ENCODE peak calls at places on chromosomes 13 and 19, in four cellular contexts. C is stomach, H is GM12878, F is upper lobe of left lung. Q is an unnamed sample.

GRCh38 chr13:33512880-33513554 is 227.5 kb upstream of the STARD13 start:
- DNase-seq in C (no peak), H (no peak), F (no peak), Q (no peak)

GRCh38 chr13:99501952-99502310 is 659 bp downstream of the TM9SF2 start:
- DNase-seq in C (peak), H (no peak), F (no peak), Q (no peak)

GRCh38 chr13:83232626-83233025 is 649.6 kb downstream of the SLITRK1 start:
- DNase-seq in C (no peak), H (no peak), F (no peak), Q (no peak)

GRCh38 chr13:106629068-106629712 is 61.3 kb upstream of the ARGLU1 start:
- DNase-seq in C (no peak), H (no peak), F (no peak), Q (no peak)

GRCh38 chr13:73268306-73268705 is 209.5 kb downstream of the KLF5 start:
- DNase-seq in C (no peak), H (no peak), F (no peak), Q (no peak)

GRCh38 chr13:38582133-38582532 is 104.7 kb upstream of the FREM2 start:
- DNase-seq in C (no peak), H (no peak), F (no peak), Q (no peak)

GRCh38 chr13:78978381-78978998 is 319.5 kb upstream of the OBI1 start:
- DNase-seq in C (peak), H (peak), F (no peak), Q (no peak)

GRCh38 chr19:48627865-48628314 is 8.6 kb downstream of the SPHK2 start:
- DNase-seq in C (no peak), H (no peak), F (no peak), Q (no peak)

GRCh38 chr19:45200614-45201013 is 22.0 kb downstream of the BLOC1S3 start:
- DNase-seq in C (peak), H (no peak), F (no peak), Q (no peak)

GRCh38 chr13:44423824-44424223 is 50.2 kb downstream of the SERP2 start:
- DNase-seq in C (no peak), H (no peak), F (no peak), Q (no peak)

GRCh38 chr13:21344662-21345176 is 114.4 kb downstream of the ZDHHC20 start:
- DNase-seq in C (no peak), H (no peak), F (no peak), Q (no peak)

GRCh38 chr13:50760751-50761150 is 82.7 kb downstream of the DLEU7 start:
- DNase-seq in C (no peak), H (no peak), F (no peak), Q (no peak)

GRCh38 chr13:37701972-37702371 is 103.4 kb upstream of the POSTN start:
- DNase-seq in C (no peak), H (no peak), F (no peak), Q (no peak)

GRCh38 chr19:2047449-2048103 is 3.5 kb downstream of the MKNK2 start:
- DNase-seq in C (peak), H (no peak), F (peak), Q (no peak)

DNA sequence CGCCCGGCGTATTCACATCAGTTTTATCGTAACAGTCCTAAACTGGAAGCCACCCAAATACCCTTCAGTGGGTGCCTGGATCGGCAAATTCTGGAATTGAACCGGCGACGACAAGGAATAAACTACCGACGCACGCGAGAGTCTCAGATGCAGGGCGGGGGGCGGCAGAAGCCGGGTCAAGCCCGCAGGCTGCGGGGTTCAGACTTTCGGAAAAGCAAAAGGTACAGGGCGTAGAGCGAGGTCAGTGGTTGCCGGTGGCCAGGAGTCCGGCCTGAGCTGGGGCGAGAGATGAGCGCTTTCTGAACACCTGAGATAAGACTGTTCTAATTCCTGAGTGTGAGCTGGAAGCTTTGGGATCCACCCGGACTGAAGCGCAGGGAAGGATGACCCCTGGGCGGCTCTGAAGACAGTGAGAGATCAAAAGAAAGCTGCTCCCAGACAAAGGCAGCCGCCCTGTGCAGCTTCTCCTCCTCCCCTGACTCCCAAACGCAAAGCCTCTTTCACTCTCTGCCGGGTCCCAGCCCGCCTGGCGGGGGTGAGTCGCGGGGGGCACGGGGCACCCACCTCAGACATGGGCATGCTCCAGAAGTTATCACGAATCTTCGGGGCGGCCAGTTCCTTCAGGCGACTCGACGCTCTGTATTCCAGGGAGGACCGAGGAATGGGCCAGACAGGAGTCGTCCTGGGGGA is 26.2 kb upstream of the MIER2 start:
- DNase-seq in C (no peak), H (no peak), F (no peak), Q (no peak)
- TF ChIP-seq POLR2AphosphoS5 in C (no peak), H (no peak), F (no peak), Q (no peak)

DNA sequence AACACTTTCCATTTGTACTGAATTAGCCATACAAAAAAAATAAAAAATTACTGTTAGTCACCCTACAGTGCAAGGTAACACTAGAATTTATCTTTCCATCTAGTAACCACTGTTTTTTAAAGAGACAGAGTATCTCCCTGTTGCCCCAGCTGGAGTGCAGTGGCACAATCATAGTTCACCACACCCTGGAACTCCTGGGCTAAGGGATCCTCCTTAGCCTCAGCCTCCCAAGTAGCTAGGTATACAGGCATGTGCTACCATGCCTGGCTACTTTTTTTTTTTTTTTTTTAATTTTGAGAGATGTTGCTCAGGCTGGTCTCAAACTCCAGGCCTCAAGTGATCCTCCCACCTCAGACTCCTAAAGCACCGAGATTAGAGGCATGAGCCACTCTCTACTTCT is 17.8 kb downstream of the ANKRD10 start:
- DNase-seq in C (no peak), H (no peak), F (no peak), Q (no peak)
- TF ChIP-seq POLR2A in C (no peak), H (no peak), F (no peak), Q (no peak)

DNA sequence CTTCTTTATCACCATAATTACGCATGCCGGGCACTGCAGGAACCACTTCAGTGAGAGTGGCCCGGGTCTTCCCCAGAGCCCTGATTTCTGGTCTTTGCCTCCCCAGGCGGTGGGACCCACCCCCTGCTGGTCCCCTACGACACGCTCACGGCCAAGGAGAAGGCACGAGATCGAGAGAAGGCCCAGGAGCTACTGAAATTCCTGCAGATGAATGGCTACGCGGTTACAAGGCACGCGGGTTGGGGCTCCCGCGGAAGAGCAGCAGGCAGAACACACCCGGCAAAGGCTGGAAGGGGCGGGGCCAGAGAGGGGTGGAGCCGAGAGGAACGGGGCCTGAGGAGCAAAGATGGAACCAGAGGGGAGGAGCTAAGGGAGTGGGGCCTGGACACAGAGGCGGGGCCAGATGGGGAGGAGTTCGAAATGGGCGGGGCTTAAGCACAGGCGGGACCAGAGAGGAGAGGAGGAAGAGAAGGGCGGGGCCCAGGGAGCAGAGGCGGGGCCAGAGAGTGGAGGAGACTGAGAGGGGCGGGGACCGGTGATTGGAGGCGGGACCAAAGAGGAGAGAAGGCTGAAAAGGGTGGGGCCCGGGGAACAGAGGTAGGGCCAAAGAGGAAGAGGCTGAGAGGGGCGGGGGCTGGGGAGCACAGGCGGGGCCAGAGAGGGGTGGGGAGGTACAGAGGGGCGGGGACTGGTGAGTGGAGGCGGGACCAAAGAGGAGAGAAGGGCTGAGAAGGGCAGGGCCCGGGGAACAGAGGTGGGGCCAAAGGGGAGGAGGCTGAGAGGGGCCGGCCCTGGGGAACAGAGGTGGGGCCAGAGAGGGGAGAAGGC is 73.4 kb downstream of the RYR1 start:
- DNase-seq in C (peak), H (peak), F (peak), Q (no peak)
- TF ChIP-seq POLR2AphosphoS5 in C (no peak), H (no peak), F (no peak), Q (no peak)

GRCh38 chr19:49808762-49809154 is 4.3 kb downstream of the FUZ start:
- DNase-seq in C (peak), H (no peak), F (peak), Q (peak)
- TF ChIP-seq POLR2A in C (no peak), H (no peak), F (no peak), Q (peak)

DNA sequence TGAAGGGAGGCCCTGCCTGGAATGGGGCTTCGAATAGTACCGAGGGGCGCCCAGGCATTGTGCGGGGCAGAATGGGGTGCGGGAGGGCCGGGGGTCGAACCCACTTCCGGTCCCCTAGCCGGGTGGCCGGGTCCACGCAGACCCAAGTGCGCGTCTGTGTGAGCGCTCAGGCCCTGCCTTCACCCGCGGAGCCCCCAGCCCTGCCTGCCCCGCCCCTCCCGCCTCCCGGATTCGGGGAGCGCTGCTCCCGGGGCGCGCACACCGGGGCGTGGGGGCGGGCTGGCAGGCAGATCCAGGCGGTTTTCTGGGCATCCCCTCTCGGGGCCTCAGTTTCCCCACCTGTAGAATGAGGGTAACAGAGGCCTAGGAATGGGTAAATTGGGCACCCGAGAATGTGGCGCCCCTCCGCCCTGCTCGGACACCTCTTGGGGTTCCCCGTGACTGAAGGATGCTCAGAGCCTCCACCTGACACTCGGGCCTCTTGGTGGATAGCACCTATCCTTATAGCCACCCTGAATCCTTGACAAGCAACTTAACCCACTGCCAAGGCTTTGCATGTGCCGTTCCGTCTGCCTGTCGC is 682 bp downstream of the PIK3R2 start:
- DNase-seq in C (no peak), H (no peak), F (peak), Q (no peak)
- TF ChIP-seq POLR2AphosphoS5 in C (no peak), H (no peak), F (no peak), Q (no peak)